ENCODE peak calls at places on chromosome 6, in five cellular contexts. U, E, G, Q and S are unnamed samples.
A peak's percentile ranks its signal among the peaks of the same experiment; 100 is the strongest.

GRCh38 chr6:41791306-41791705 is 3.8 kb downstream of the TOMM6 start:
- DNase-seq in U (no peak), E (no peak), G (no peak), Q (no peak), S (no peak)

GRCh38 chr6:164108092-164108491 is 693.6 kb downstream of the QKI start:
- DNase-seq in U (no peak), E (no peak), G (no peak), Q (peak; percentile 38), S (no peak)

GRCh38 chr6:136503303-136503702 is 46.9 kb downstream of the MAP7 start:
- DNase-seq in U (no peak), E (peak; percentile 33), G (no peak), Q (no peak), S (peak; percentile 88)

GRCh38 chr6:42316981-42317380 is 99.3 kb upstream of the MRPS10 start:
- DNase-seq in U (no peak), E (no peak), G (no peak), Q (no peak), S (no peak)

GRCh38 chr6:127481628-127482027 is 22.4 kb upstream of the KIAA0408 start:
- DNase-seq in U (no peak), E (peak; percentile 44), G (peak; percentile 61), Q (no peak), S (no peak)

GRCh38 chr6:11983306-11983705 is 28.8 kb upstream of the HIVEP1 start:
- DNase-seq in U (no peak), E (no peak), G (no peak), Q (no peak), S (no peak)

GRCh38 chr6:5314191-5314865 is 53.0 kb downstream of the FARS2 start:
- DNase-seq in U (no peak), E (no peak), G (no peak), Q (no peak), S (no peak)

GRCh38 chr6:42315991-42316378 is 98.3 kb upstream of the MRPS10 start:
- DNase-seq in U (peak; percentile 3), E (peak; percentile 96), G (peak; percentile 92), Q (no peak), S (no peak)

GRCh38 chr6:5580736-5581568 is 319.6 kb downstream of the FARS2 start:
- DNase-seq in U (no peak), E (no peak), G (no peak), Q (no peak), S (no peak)

GRCh38 chr6:152091851-152092341 is 284.4 kb downstream of the ESR1 start:
- DNase-seq in U (no peak), E (no peak), G (peak; percentile 78), Q (no peak), S (no peak)

GRCh38 chr6:3646616-3647362 is 104.7 kb downstream of the PXDC1 start:
- DNase-seq in U (no peak), E (no peak), G (no peak), Q (no peak), S (no peak)

GRCh38 chr6:27542485-27542884 is 69.6 kb upstream of the ZNF184 start:
- DNase-seq in U (no peak), E (no peak), G (no peak), Q (no peak), S (no peak)
- H3K27me3 ChIP-seq in U (peaks cover 13% of the 10 kb centered on the region), E (no peaks in the 10 kb centered on the region), G (peaks cover 58% of the 10 kb centered on the region), Q (peaks cover 97% of the 10 kb centered on the region), S (no peaks in the 10 kb centered on the region)

DNA sequence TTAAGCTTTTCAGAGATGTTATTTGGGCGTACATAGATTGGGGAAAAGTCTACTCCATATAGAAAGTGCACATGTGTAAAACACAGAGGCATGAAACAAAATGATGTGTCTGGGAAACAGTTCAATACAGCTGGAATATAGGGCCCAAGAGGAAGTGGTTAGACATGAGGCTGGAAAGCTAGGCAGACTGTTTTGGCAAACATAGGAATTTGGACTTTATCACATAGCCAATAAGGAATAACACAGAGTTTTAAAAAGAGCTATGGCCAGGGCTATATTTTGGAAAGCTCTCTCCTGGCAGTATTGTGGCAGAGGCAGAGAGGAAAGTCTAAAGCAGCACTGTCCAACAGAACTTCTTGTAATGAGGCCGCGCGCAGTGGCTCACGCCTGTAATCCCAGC is 2.5 kb upstream of the BRD2 start:
- DNase-seq in U (no peak), E (no peak), G (peak; percentile 54), Q (no peak), S (no peak)
- H3K4me1 ChIP-seq in U (peaks cover 14% of the 10 kb centered on the region), E (peaks cover 8% of the 10 kb centered on the region), G (peaks cover 15% of the 10 kb centered on the region), Q (peaks cover 6% of the 10 kb centered on the region), S (peaks cover 13% of the 10 kb centered on the region)

GRCh38 chr6:117269649-117270120 is 4.3 kb downstream of the VGLL2 start:
- DNase-seq in U (no peak), E (no peak), G (no peak), Q (no peak), S (no peak)

GRCh38 chr6:117266948-117267347 is 1.6 kb downstream of the VGLL2 start:
- DNase-seq in U (no peak), E (no peak), G (no peak), Q (no peak), S (no peak)

GRCh38 chr6:117265425-117266266 is at the start of gene VGLL2:
- DNase-seq in U (no peak), E (peak; percentile 72), G (peak; percentile 62), Q (no peak), S (peak; percentile 10)

GRCh38 chr6:117266267-117266797 is 974 bp downstream of the VGLL2 start:
- DNase-seq in U (no peak), E (no peak), G (no peak), Q (no peak), S (no peak)

GRCh38 chr6:117267766-117268534 is 2.6 kb downstream of the VGLL2 start:
- DNase-seq in U (no peak), E (peak; percentile 78), G (no peak), Q (no peak), S (peak; percentile 23)
- H3K27me3 ChIP-seq in U (peaks cover 39% of the 10 kb centered on the region), E (peaks cover 77% of the 10 kb centered on the region), G (peaks cover 100% of the 10 kb centered on the region), Q (peaks cover 100% of the 10 kb centered on the region), S (peaks cover 96% of the 10 kb centered on the region)

DNA sequence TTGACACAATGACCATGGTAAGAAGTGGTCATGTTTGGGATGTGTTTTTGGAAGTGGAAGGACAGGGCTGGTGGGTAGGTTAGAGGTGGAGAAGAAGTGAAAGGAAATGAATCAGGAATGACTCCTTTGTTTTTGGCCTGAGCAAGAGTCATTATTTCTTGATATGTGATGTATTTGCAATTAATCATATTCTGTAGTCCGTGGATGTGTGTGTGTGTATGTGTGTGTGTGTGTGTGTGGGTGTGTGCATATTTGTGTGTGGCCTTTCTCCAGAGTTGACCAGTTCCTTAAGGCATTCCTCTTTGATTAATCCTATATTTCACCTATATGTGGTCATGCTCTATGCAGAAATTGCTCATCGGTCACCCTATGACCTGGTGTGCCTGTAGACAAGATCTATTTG is 130.7 kb downstream of the UTRN start:
- DNase-seq in U (no peak), E (no peak), G (peak; percentile 57), Q (no peak), S (no peak)
- H3K4me1 ChIP-seq in U (no peaks in the 10 kb centered on the region), E (peaks cover 3% of the 10 kb centered on the region), G (no peaks in the 10 kb centered on the region), Q (peaks cover 18% of the 10 kb centered on the region), S (no peaks in the 10 kb centered on the region)

GRCh38 chr6:50824505-50824904 is 5.8 kb downstream of the TFAP2B start:
- DNase-seq in U (no peak), E (no peak), G (no peak), Q (no peak), S (no peak)

GRCh38 chr6:50826803-50827202 is 8.1 kb downstream of the TFAP2B start:
- DNase-seq in U (no peak), E (no peak), G (no peak), Q (no peak), S (no peak)

GRCh38 chr6:50823130-50823920 is 4.7 kb downstream of the TFAP2B start:
- DNase-seq in U (no peak), E (no peak), G (no peak), Q (no peak), S (no peak)

GRCh38 chr6:50826037-50826761 is 7.5 kb downstream of the TFAP2B start:
- DNase-seq in U (no peak), E (no peak), G (no peak), Q (no peak), S (no peak)

GRCh38 chr6:50825375-50826036 is 6.8 kb downstream of the TFAP2B start:
- DNase-seq in U (no peak), E (no peak), G (no peak), Q (no peak), S (no peak)
- H3K27me3 ChIP-seq in U (peaks cover 18% of the 10 kb centered on the region), E (peaks cover 82% of the 10 kb centered on the region), G (peaks cover 100% of the 10 kb centered on the region), Q (peaks cover 100% of the 10 kb centered on the region), S (peaks cover 56% of the 10 kb centered on the region)

GRCh38 chr6:110329348-110329728 is 28.8 kb downstream of the METTL24 start:
- DNase-seq in U (no peak), E (no peak), G (peak; percentile 26), Q (no peak), S (no peak)
- H3K4me1 ChIP-seq in U (peaks cover 13% of the 10 kb centered on the region), E (no peaks in the 10 kb centered on the region), G (peaks cover 51% of the 10 kb centered on the region), Q (no peaks in the 10 kb centered on the region), S (peaks cover 18% of the 10 kb centered on the region)

DNA sequence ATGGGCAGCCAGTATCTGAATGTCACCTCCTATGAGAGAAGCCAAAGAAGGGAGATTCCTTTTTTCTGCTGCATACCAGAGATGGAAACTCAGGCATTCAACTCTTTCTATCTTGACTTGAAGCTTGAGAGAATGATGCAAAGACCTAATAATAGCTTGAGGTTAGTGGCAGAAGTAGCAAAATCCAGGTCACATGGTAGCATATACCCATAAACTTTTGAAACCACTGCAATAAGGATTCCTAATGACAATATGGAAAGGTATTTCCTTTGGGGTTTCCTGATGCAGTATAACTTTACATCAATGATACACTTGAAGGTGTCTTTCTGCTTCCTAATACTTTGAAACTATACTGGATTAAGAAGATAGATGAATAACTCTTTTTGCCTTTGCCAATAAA is 155.4 kb upstream of the SIM1 start:
- DNase-seq in U (no peak), E (no peak), G (peak; percentile 59), Q (no peak), S (no peak)
- H3K27me3 ChIP-seq in U (no peaks in the 10 kb centered on the region), E (no peaks in the 10 kb centered on the region), G (no peaks in the 10 kb centered on the region), Q (no peaks in the 10 kb centered on the region), S (no peaks in the 10 kb centered on the region)

DNA sequence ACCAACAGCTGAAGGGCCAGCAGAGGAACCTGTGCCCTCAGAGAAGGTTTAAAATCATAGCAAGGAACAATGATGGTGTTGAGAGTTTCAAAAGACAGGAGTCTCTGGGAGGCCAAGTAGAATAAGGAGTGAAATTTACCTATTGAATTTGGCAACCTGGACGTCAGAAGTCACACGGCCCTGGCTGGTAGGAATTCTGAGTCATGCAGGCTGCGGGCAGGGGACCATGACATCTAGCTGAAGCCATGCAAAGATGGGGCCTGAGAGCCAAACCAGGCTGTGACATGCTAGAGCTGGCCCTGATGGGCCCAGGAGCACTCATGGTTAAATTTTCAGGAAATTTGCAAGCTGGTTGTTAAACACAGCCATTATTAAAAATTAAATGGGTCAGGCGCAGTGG is 64.0 kb upstream of the SNX9 start:
- DNase-seq in U (no peak), E (no peak), G (no peak), Q (no peak), S (no peak)
- H3K4me1 ChIP-seq in U (peaks cover 38% of the 10 kb centered on the region), E (peaks cover 3% of the 10 kb centered on the region), G (no peaks in the 10 kb centered on the region), Q (peaks cover 13% of the 10 kb centered on the region), S (peaks cover 16% of the 10 kb centered on the region)